ENCODE peak calls at places on chromosomes 12 and 14, in five cellular contexts. Q, B, H, L and I are unnamed samples.
A peak's percentile ranks its signal among the peaks of the same experiment; 100 is the strongest.

GRCh38 chr12:25384954-25385216 is 134.2 kb upstream of the KRAS start:
- DNase-seq in H (no peak), L (no peak), Q (no peak), B (no peak), I (no peak)

GRCh38 chr14:68359862-68360552 is 432.9 kb downstream of the ZFP36L1 start:
- DNase-seq in Q (peak; percentile 84), L (no peak), B (peak; percentile 22), H (peak; percentile 63), I (peak; percentile 45)

GRCh38 chr12:126069549-126070165 is 1004.4 kb downstream of the AACS start:
- DNase-seq in B (peak; percentile 6), L (peak; percentile 54), Q (peak; percentile 18), H (peak; percentile 49), I (no peak)

GRCh38 chr14:29529418-29529817 is 398.2 kb downstream of the PRKD1 start:
- DNase-seq in L (no peak), Q (no peak), H (no peak), B (no peak), I (no peak)

GRCh38 chr12:116009805-116010204 is 267.7 kb downstream of the MED13L start:
- DNase-seq in B (peak; percentile 16), Q (no peak), H (no peak), L (no peak), I (no peak)

GRCh38 chr14:52792097-52792415 is 649 bp upstream of the GNPNAT1 start:
- DNase-seq in H (no peak), B (no peak), Q (no peak), L (no peak), I (no peak)

GRCh38 chr12:98213556-98213955 is 301.8 kb upstream of the TMPO start:
- DNase-seq in H (no peak), L (no peak), Q (no peak), B (no peak), I (no peak)

GRCh38 chr14:69760810-69761209 is 6.1 kb upstream of the SRSF5 start:
- DNase-seq in H (no peak), L (peak; percentile 5), Q (no peak), B (no peak), I (no peak)

GRCh38 chr12:13982010-13982409 is 608 bp upstream of the GRIN2B start:
- DNase-seq in H (no peak), B (peak; percentile 55), Q (peak; percentile 15), L (no peak), I (no peak)

GRCh38 chr14:80973918-80974317 is 18.5 kb downstream of the TSHR start:
- DNase-seq in B (no peak), Q (no peak), L (no peak), H (no peak), I (no peak)

GRCh38 chr14:100524233-100524932 is 62.8 kb downstream of the BEGAIN start:
- DNase-seq in H (peak; percentile 9), Q (no peak), L (no peak), B (no peak), I (no peak)

GRCh38 chr14:90114554-90114953 is 52.8 kb downstream of the KCNK13 start:
- DNase-seq in H (no peak), B (peak; percentile 11), L (no peak), Q (no peak), I (no peak)

GRCh38 chr12:99983721-99984258 is 946 bp downstream of the ANKS1B start:
- DNase-seq in B (no peak), H (no peak), Q (no peak), L (no peak), I (peak; percentile 30)

GRCh38 chr12:58242803-58243628 is 301.6 kb downstream of the ATP23 start:
- DNase-seq in H (no peak), Q (no peak), L (no peak), B (no peak), I (no peak)

GRCh38 chr14:54392131-54392859 is 4.5 kb upstream of the CDKN3 start:
- DNase-seq in L (no peak), H (no peak), Q (no peak), B (no peak), I (no peak)

GRCh38 chr12:47507221-47507620 is 198.6 kb downstream of the RPAP3 start:
- DNase-seq in B (no peak), Q (no peak), H (no peak), L (no peak), I (no peak)

GRCh38 chr14:99274346-99275221 is 2.6 kb upstream of the BCL11B start:
- DNase-seq in L (no peak), H (peak; percentile 29), Q (peak; percentile 75), B (peak; percentile 77), I (peak; percentile 93)

GRCh38 chr14:100105357-100106169 is 40.3 kb downstream of the EVL start:
- DNase-seq in H (no peak), Q (no peak), L (peak; percentile 49), B (no peak), I (no peak)

GRCh38 chr12:40735551-40736230 is 43.5 kb downstream of the CNTN1 start:
- DNase-seq in L (no peak), B (no peak), H (no peak), Q (no peak), I (no peak)

GRCh38 chr14:20823859-20824258 is 21.2 kb upstream of the RNASE1 start:
- DNase-seq in L (no peak), B (no peak), H (no peak), Q (no peak), I (no peak)

GRCh38 chr14:52650774-52651173 is 44.6 kb downstream of the ERO1A start:
- DNase-seq in B (no peak), H (no peak), L (no peak), Q (no peak), I (no peak)

GRCh38 chr12:85310025-85310424 is 30.0 kb downstream of the ALX1 start:
- DNase-seq in B (no peak), L (no peak), Q (no peak), H (no peak), I (no peak)

GRCh38 chr12:78248321-78248720 is 417.6 kb downstream of the NAV3 start:
- DNase-seq in L (no peak), Q (no peak), B (no peak), H (no peak), I (no peak)

GRCh38 chr14:96888593-96888992 is 91.4 kb downstream of the VRK1 start:
- DNase-seq in B (no peak), H (no peak), Q (no peak), L (no peak), I (peak; percentile 33)

GRCh38 chr14:68363401-68363800 is 429.5 kb downstream of the ZFP36L1 start:
- DNase-seq in B (no peak), H (no peak), Q (no peak), L (no peak), I (no peak)

GRCh38 chr12:69688496-69689427 is 10.3 kb downstream of the BEST3 start:
- DNase-seq in H (peak; percentile 31), L (peak; percentile 46), Q (peak; percentile 21), B (peak; percentile 86), I (no peak)

GRCh38 chr12:43501705-43502104 is 50.3 kb downstream of the ADAMTS20 start:
- DNase-seq in L (no peak), Q (no peak), B (peak; percentile 4), H (no peak), I (no peak)

GRCh38 chr12:106289196-106289681 is 13.3 kb upstream of the TCP11L2 start:
- DNase-seq in L (no peak), H (no peak), Q (no peak), B (no peak), I (no peak)

GRCh38 chr14:56759633-56760032 is 50.6 kb downstream of the OTX2 start:
- DNase-seq in B (no peak), Q (no peak), H (no peak), L (no peak), I (no peak)

GRCh38 chr12:131622422-131622955 is 88.4 kb upstream of the SFSWAP start:
- DNase-seq in Q (no peak), L (no peak), B (no peak), H (no peak), I (no peak)

GRCh38 chr14:54818201-54819133 is 84.2 kb downstream of the GCH1 start:
- DNase-seq in L (no peak), H (no peak), Q (peak; percentile 24), B (no peak), I (no peak)

DNA sequence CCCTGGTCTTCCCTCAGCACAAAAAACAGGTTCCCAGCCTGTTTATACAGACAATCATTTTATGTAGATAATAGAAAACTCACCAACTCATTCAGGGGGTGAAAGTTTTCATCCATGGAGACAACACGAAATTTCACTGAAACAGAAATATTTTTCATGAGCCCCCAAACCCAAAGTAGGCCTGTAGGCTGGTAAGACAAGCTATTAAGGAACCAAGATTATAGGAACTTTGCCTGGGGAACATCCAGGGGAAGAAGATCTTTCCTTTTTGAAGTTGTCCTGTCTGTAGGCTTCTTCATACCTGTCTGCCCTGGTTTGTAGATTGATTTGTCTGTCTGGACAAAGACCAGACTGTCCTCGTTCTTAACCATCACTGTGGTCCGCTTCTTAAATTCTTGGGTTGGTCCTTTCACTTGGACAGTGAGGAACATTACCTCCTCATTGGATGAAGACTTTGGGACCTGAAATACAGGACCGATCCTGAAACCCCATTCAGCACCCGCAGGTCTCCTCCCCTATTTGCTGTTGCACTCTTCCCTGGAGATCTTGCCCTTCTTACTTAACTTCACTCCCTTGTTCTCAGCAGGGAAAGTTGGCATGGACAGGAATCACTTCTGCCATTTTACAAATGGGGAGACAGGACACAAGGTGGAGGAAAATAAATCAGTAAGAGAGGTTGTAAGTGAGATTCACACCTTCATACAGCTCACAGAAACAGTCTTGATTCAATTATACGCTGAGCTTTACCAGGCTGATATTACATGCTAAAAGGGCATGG is 3.5 kb downstream of the A2M start:
- DNase-seq in H (no peak), L (no peak), B (no peak), Q (no peak), I (no peak)
- H3K4me3 ChIP-seq in H (no peak overlapping the region), L (peak overlapping the region; percentile 66), B (no peak overlapping the region), Q (no peak overlapping the region), I (no peak overlapping the region)

DNA sequence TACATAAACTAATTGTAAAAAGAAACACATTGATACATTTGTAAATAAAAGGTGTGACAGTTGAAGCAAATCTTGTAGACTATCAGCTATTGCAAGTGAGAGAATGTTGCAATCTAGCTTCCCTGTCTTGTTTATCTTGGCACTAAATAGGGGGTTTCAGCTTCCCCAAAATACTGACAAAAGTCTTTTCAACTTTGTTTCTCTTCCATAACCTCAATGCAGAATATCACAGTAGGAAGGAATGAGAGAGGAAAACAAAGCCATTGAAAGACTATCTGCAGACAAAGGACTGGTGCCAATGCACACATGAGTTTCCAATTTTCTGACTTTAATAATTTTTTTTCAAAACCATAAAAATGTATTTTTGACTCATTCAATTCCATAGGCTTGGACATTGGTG is 886.2 kb upstream of the MGAT4C start:
- DNase-seq in B (no peak), L (no peak), Q (no peak), H (no peak), I (no peak)
- TF ChIP-seq POLR2A in B (no peak), L (no peak), Q (no peak), H (no peak), I (no peak)

GRCh38 chr12:57213763-57214397 is 2.7 kb upstream of the NXPH4 start:
- DNase-seq in L (no peak), Q (no peak), B (peak; percentile 29), H (no peak), I (no peak)

GRCh38 chr12:57211791-57212700 is 4.5 kb upstream of the NXPH4 start:
- DNase-seq in L (no peak), B (no peak), Q (no peak), H (no peak), I (no peak)

GRCh38 chr12:57212701-57213067 is 3.9 kb upstream of the NXPH4 start:
- DNase-seq in L (no peak), H (no peak), Q (no peak), B (no peak), I (no peak)

GRCh38 chr12:57214398-57214781 is 2.2 kb upstream of the NXPH4 start:
- DNase-seq in L (no peak), Q (peak; percentile 70), B (peak; percentile 91), H (peak; percentile 69), I (peak; percentile 56)

GRCh38 chr12:57213068-57213715 is 3.4 kb upstream of the NXPH4 start:
- DNase-seq in Q (peak; percentile 88), L (peak; percentile 85), B (peak; percentile 94), H (peak; percentile 87), I (peak; percentile 86)
- H3K4me3 ChIP-seq in Q (no peak overlapping the region), L (no peak overlapping the region), B (no peak overlapping the region), H (no peak overlapping the region), I (no peak overlapping the region)

GRCh38 chr12:113142173-113142885 is 6.8 kb upstream of the RASAL1 start:
- DNase-seq in B (no peak), Q (peak; percentile 77), H (peak; percentile 68), L (peak; percentile 52), I (peak; percentile 94)
- TF ChIP-seq POLR2A in B (no peak), Q (no peak), H (no peak), L (no peak), I (no peak)